ENCODE peak calls at places on chromosomes 1 and 21, in four cellular contexts. C, N, K and G are unnamed samples.

GRCh38 chr1:174689524-174689923 is 241.8 kb downstream of the GPR52 start:
- DNase-seq in C (no peak), N (no peak), K (no peak), G (no peak)

GRCh38 chr1:174766727-174767126 is 233.0 kb upstream of the CACYBP start:
- DNase-seq in C (no peak), N (no peak), K (no peak), G (no peak)

GRCh38 chr1:101198842-101199636 is 37.8 kb upstream of the S1PR1 start:
- DNase-seq in C (no peak), N (no peak), K (no peak), G (no peak)

GRCh38 chr1:227546598-227547313 is 16.6 kb upstream of the ZNF678 start:
- DNase-seq in C (no peak), N (no peak), K (no peak), G (no peak)

GRCh38 chr1:53715478-53715877 is 23.5 kb downstream of the GLIS1 start:
- DNase-seq in C (no peak), N (no peak), K (no peak), G (no peak)

GRCh38 chr1:53949651-53950050 is 3.5 kb downstream of the LRRC42 start:
- DNase-seq in C (no peak), N (no peak), K (no peak), G (no peak)

GRCh38 chr1:41927118-41927517 is 8.4 kb upstream of the HIVEP3 start:
- DNase-seq in C (no peak), N (no peak), K (no peak), G (no peak)

GRCh38 chr1:1291611-1292441 is 11.6 kb downstream of the SCNN1D start:
- DNase-seq in C (no peak), N (peak; percentile 85), K (no peak), G (no peak)

GRCh38 chr1:167617100-167617949 is 12.7 kb upstream of the RCSD1 start:
- DNase-seq in C (peak; percentile 44), N (peak; percentile 37), K (peak; percentile 69), G (peak; percentile 49)

GRCh38 chr1:168391759-168392681 is 111.3 kb downstream of the TBX19 start:
- DNase-seq in C (no peak), N (no peak), K (no peak), G (no peak)

GRCh38 chr1:9184749-9185148 is 49.8 kb upstream of the H6PD start:
- DNase-seq in C (no peak), N (no peak), K (no peak), G (no peak)

GRCh38 chr1:84947536-84948410 is 49.1 kb downstream of the MCOLN2 start:
- DNase-seq in C (no peak), N (no peak), K (no peak), G (no peak)

GRCh38 chr1:246503341-246503740 is 3.7 kb downstream of the SMYD3 start:
- DNase-seq in C (no peak), N (no peak), K (no peak), G (no peak)

GRCh38 chr1:227793079-227793947 is 22.2 kb upstream of the PRSS38 start:
- DNase-seq in C (no peak), N (no peak), K (no peak), G (no peak)

GRCh38 chr1:39026947-39027507 is 877 bp downstream of the NDUFS5 start:
- DNase-seq in C (no peak), N (no peak), K (no peak), G (peak; percentile 78)

GRCh38 chr1:176285996-176286395 is 78.9 kb upstream of the COP1 start:
- DNase-seq in C (no peak), N (no peak), K (no peak), G (no peak)

GRCh38 chr1:113981962-113982931 is 3.0 kb downstream of the OLFML3 start:
- DNase-seq in C (no peak), N (peak; percentile 58), K (peak; percentile 88), G (peak; percentile 63)

GRCh38 chr1:28981170-28981569 is 66.8 kb downstream of the EPB41 start:
- DNase-seq in C (no peak), N (no peak), K (no peak), G (no peak)

GRCh38 chr1:168348146-168348709 is 67.6 kb downstream of the TBX19 start:
- DNase-seq in C (no peak), N (no peak), K (no peak), G (no peak)

GRCh38 chr1:107842241-107842640 is 122.7 kb downstream of the VAV3 start:
- DNase-seq in C (no peak), N (no peak), K (no peak), G (no peak)

GRCh38 chr1:52970149-52970548 is 43.1 kb downstream of the SCP2 start:
- DNase-seq in C (no peak), N (no peak), K (no peak), G (no peak)

GRCh38 chr1:109773900-109774485 is 10.3 kb upstream of the EPS8L3 start:
- DNase-seq in C (no peak), N (no peak), K (peak; percentile 65), G (no peak)

GRCh38 chr1:109895720-109896504 is 14.7 kb upstream of the CSF1 start:
- DNase-seq in C (no peak), N (peak; percentile 79), K (no peak), G (no peak)

GRCh38 chr1:37865348-37866119 is 6.1 kb upstream of the MTF1 start:
- DNase-seq in C (no peak), N (no peak), K (no peak), G (no peak)

GRCh38 chr1:203308205-203309114 is 3.1 kb downstream of the BTG2 start:
- DNase-seq in C (no peak), N (no peak), K (peak; percentile 45), G (no peak)

GRCh38 chr21:15006594-15007230 is 58.1 kb downstream of the NRIP1 start:
- DNase-seq in C (no peak), N (no peak), K (no peak), G (no peak)

GRCh38 chr1:92848201-92848600 is 16.4 kb downstream of the RPL5 start:
- DNase-seq in C (no peak), N (no peak), K (no peak), G (no peak)

GRCh38 chr1:232844791-232845190 is 39.6 kb downstream of the MAP10 start:
- DNase-seq in C (peak; percentile 91), N (no peak), K (no peak), G (no peak)

GRCh38 chr1:236024655-236025054 is 40.2 kb downstream of the NID1 start:
- DNase-seq in C (no peak), N (no peak), K (no peak), G (no peak)

GRCh38 chr1:9689011-9689706 is 37.6 kb downstream of the PIK3CD start:
- DNase-seq in C (no peak), N (peak; percentile 68), K (peak; percentile 87), G (peak; percentile 63)

GRCh38 chr1:183023146-183023600 is at the start of gene LAMC1:
- DNase-seq in C (no peak), N (peak; percentile 60), K (peak; percentile 84), G (peak; percentile 77)

DNA sequence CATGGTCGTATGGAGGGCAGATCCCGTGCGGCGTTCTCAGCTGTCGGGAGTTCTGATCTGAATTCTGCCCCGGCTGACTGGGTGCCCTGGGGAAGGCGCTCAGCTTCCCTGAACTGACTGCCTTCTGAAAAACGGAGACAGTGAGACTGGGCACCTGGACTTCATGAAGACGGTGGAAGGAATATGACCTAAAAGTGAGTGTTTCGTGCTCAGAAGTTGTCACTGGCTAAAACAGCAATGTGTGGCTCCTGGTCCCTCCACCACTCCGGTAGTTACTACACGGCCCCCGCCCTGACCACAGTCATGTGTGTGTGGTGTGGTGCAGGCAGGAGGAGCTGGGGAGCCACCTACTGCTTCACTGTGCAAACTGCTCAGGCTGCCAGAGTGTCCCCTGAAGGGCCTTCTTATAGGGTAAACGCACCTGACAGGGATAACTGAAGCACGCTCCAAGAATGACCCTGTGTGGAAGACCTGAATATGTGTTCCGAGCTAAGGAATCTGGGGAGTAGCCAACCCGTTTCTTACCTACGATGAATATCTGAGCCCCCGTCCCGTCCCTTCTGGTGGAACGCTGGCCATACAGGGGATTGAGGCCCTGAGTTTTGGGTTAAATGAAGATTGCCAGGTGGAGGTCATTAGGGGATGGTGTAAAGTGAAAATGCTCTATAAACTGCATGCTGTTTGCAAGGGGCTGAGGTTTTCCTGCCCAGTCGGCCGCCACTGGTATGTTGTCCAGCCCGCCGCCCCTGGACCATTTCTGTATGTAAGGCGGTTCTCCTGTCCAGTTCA is 640 bp upstream of the MYOM3 start:
- DNase-seq in C (no peak), N (peak; percentile 56), K (peak; percentile 88), G (peak; percentile 93)
- H3K4me3 ChIP-seq in C (peak overlapping the region; percentile 58), N (no peak overlapping the region), K (peak overlapping the region; percentile 41), G (no peak overlapping the region)

GRCh38 chr1:230703679-230704385 is 10.1 kb downstream of the AGT start:
- DNase-seq in C (no peak), N (no peak), K (no peak), G (no peak)

GRCh38 chr1:230701895-230702768 is 11.8 kb downstream of the AGT start:
- DNase-seq in C (no peak), N (no peak), K (no peak), G (no peak)

GRCh38 chr1:230701434-230701833 is 12.5 kb downstream of the AGT start:
- DNase-seq in C (no peak), N (no peak), K (no peak), G (no peak)

GRCh38 chr1:230704830-230705229 is 9.1 kb downstream of the AGT start:
- DNase-seq in C (no peak), N (no peak), K (no peak), G (no peak)

GRCh38 chr1:230702934-230703678 is 10.8 kb downstream of the AGT start:
- DNase-seq in C (no peak), N (no peak), K (no peak), G (no peak)
- TF ChIP-seq CTCF in C (no peak), N (no peak), K (no peak), G (no peak)

GRCh38 chr21:42236014-42236413 is 17.1 kb downstream of the ABCG1 start:
- DNase-seq in C (no peak), N (peak; percentile 90), K (no peak), G (no peak)

GRCh38 chr21:42235593-42235992 is 16.7 kb downstream of the ABCG1 start:
- DNase-seq in C (no peak), N (peak; percentile 48), K (no peak), G (no peak)

GRCh38 chr21:42234026-42234425 is 15.1 kb downstream of the ABCG1 start:
- DNase-seq in C (no peak), N (no peak), K (no peak), G (no peak)

GRCh38 chr21:42233067-42233981 is 14.4 kb downstream of the ABCG1 start:
- DNase-seq in C (no peak), N (peak; percentile 88), K (peak; percentile 95), G (peak; percentile 97)

DNA sequence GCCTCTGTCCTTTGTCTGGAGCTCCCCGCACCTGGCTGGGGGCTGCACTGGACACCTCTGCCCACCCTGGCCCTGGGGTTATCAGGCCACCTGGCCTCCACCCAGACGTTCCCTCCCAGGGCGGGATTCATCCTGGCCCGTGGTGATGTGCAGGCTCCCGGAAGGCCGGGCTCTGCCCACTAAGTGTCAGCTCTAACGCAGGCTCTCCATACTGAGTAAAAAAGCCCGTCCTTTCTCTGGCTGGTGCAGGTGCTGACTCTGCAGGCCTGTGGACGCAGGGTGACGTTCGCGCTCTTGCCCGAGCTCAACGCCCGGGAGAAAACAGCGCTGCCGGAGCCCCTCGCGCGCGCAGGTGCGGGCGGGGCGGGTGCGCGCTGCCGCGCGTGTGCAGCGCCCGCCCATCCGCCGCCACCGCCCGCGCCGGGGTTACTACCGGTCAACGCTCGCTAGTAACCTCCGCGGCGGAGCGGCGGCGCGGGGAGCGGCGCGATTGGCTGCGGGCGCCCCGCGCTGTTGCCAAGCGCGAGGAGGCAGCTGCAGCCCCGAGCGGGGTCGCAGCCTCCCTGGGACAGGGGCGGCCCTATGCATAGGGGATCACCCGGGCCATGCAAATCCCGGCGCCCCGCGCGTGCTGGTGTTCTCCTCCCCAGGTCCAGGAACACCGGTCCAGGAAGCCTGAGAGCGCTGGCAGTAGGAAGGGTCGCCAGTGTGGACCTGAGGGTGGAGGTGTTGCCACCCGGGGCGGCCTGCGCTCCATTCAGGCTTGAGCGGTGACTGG is 15.7 kb downstream of the ABCG1 start:
- DNase-seq in C (no peak), N (peak; percentile 85), K (peak; percentile 89), G (no peak)
- H3K4me3 ChIP-seq in C (peak overlapping the region; percentile 51), N (peak overlapping the region; percentile 62), K (peak overlapping the region; percentile 67), G (peak overlapping the region; percentile 19)

GRCh38 chr21:45383111-45383614 is 21.8 kb upstream of the COL18A1 start:
- DNase-seq in C (no peak), N (peak; percentile 5), K (peak; percentile 61), G (peak; percentile 77)
- TF ChIP-seq CTCF in C (no peak), N (no peak), K (no peak), G (no peak)